ENCODE peak calls at places on chromosome 2, in ten cellular contexts. T, P, E, D, U, Z, L, S, V and B are unnamed samples.

GRCh38 chr2:42086500-42086953 is 38.7 kb downstream of the PKDCC start:
- DNase-seq in T (no peak), P (no peak), E (peak), D (peak), U (peak), Z (peak), L (peak), S (peak), V (peak), B (peak)

GRCh38 chr2:57893347-57893746 is 153.3 kb upstream of the VRK2 start:
- DNase-seq in T (no peak), P (no peak), E (no peak), D (no peak), U (no peak), Z (no peak), L (no peak), S (no peak), V (no peak), B (no peak)

GRCh38 chr2:191020742-191021381 is 6.9 kb upstream of the STAT1 start:
- DNase-seq in T (peak), P (no peak), E (no peak), D (peak), U (no peak), Z (no peak), L (peak), S (peak), V (peak), B (peak)

GRCh38 chr2:151771599-151772358 is 37.5 kb upstream of the NEB start:
- DNase-seq in T (no peak), P (no peak), E (peak), D (peak), U (no peak), Z (no peak), L (peak), S (peak), V (no peak), B (no peak)

GRCh38 chr2:207993141-207993763 is 32.1 kb downstream of the PLEKHM3 start:
- DNase-seq in T (no peak), P (no peak), E (no peak), D (peak), U (no peak), Z (no peak), L (no peak), S (peak), V (no peak), B (no peak)

GRCh38 chr2:7324706-7325105 is 407.5 kb downstream of the RNF144A start:
- DNase-seq in T (no peak), P (no peak), E (no peak), D (no peak), U (peak), Z (no peak), L (no peak), S (no peak), V (no peak), B (no peak)

GRCh38 chr2:67393237-67393636 is 3.9 kb upstream of the ETAA1 start:
- DNase-seq in T (no peak), P (no peak), E (no peak), D (peak), U (no peak), Z (no peak), L (no peak), S (no peak), V (no peak), B (no peak)

GRCh38 chr2:168002021-168002553 is 245.3 kb downstream of the STK39 start:
- DNase-seq in T (no peak), P (no peak), E (no peak), D (peak), U (no peak), Z (no peak), L (peak), S (peak), V (no peak), B (no peak)

GRCh38 chr2:53445376-53446072 is 322.1 kb upstream of the CHAC2 start:
- DNase-seq in T (no peak), P (no peak), E (no peak), D (peak), U (no peak), Z (no peak), L (no peak), S (peak), V (no peak), B (no peak)

GRCh38 chr2:144521702-144522101 is 1.8 kb upstream of the ZEB2 start:
- DNase-seq in T (no peak), P (no peak), E (no peak), D (no peak), U (no peak), Z (no peak), L (peak), S (no peak), V (no peak), B (no peak)

GRCh38 chr2:83079007-83079406 is 1380.1 kb downstream of the SUCLG1 start:
- DNase-seq in T (no peak), P (no peak), E (no peak), D (no peak), U (no peak), Z (no peak), L (no peak), S (no peak), V (no peak), B (no peak)

GRCh38 chr2:54208364-54209240 is 47.4 kb downstream of the TSPYL6 start:
- DNase-seq in T (no peak), P (no peak), E (no peak), D (peak), U (no peak), Z (no peak), L (no peak), S (peak), V (no peak), B (no peak)

GRCh38 chr2:138490673-138491494 is 10.7 kb upstream of the SPOPL start:
- DNase-seq in T (no peak), P (no peak), E (no peak), D (no peak), U (no peak), Z (no peak), L (no peak), S (no peak), V (no peak), B (no peak)

GRCh38 chr2:15795426-15795825 is 144.9 kb upstream of the MYCN start:
- DNase-seq in T (no peak), P (no peak), E (no peak), D (no peak), U (no peak), Z (no peak), L (no peak), S (no peak), V (no peak), B (no peak)

GRCh38 chr2:5491486-5491885 is 200.7 kb upstream of the SOX11 start:
- DNase-seq in T (no peak), P (no peak), E (no peak), D (no peak), U (no peak), Z (no peak), L (no peak), S (no peak), V (no peak), B (no peak)

GRCh38 chr2:228131833-228132232 is 49.7 kb downstream of the SPHKAP start:
- DNase-seq in T (no peak), P (no peak), E (no peak), D (no peak), U (no peak), Z (no peak), L (no peak), S (no peak), V (no peak), B (no peak)

GRCh38 chr2:21643180-21643579 is 519.4 kb downstream of the TDRD15 start:
- DNase-seq in T (no peak), P (no peak), E (no peak), D (peak), U (no peak), Z (no peak), L (no peak), S (no peak), V (no peak), B (no peak)

GRCh38 chr2:178195390-178196166 is 1.3 kb downstream of the OSBPL6 start:
- DNase-seq in T (no peak), P (no peak), E (no peak), D (no peak), U (no peak), Z (no peak), L (no peak), S (no peak), V (peak), B (no peak)

GRCh38 chr2:74602553-74603281 is 45.4 kb downstream of the M1AP start:
- DNase-seq in T (no peak), P (no peak), E (no peak), D (peak), U (no peak), Z (no peak), L (no peak), S (peak), V (no peak), B (no peak)

GRCh38 chr2:84959045-84959493 is 11.9 kb upstream of the KCMF1 start:
- DNase-seq in T (no peak), P (no peak), E (no peak), D (peak), U (no peak), Z (no peak), L (no peak), S (peak), V (peak), B (no peak)

GRCh38 chr2:127081826-127082633 is 24.9 kb downstream of the BIN1 start:
- DNase-seq in T (no peak), P (no peak), E (peak), D (peak), U (no peak), Z (no peak), L (peak), S (no peak), V (no peak), B (no peak)

GRCh38 chr2:205198130-205198505 is 484.2 kb upstream of the NRP2 start:
- DNase-seq in T (no peak), P (no peak), E (no peak), D (peak), U (no peak), Z (no peak), L (no peak), S (peak), V (no peak), B (no peak)

GRCh38 chr2:38692636-38693318 is 26.9 kb downstream of the GALM start:
- DNase-seq in T (no peak), P (no peak), E (no peak), D (no peak), U (no peak), Z (peak), L (no peak), S (no peak), V (no peak), B (peak)

GRCh38 chr2:38622210-38622609 is 19.5 kb upstream of the HNRNPLL start:
- DNase-seq in T (no peak), P (no peak), E (no peak), D (no peak), U (no peak), Z (no peak), L (peak), S (no peak), V (no peak), B (no peak)

GRCh38 chr2:133511679-133512078 is 56.6 kb downstream of the NCKAP5 start:
- DNase-seq in T (no peak), P (no peak), E (no peak), D (no peak), U (no peak), Z (no peak), L (no peak), S (no peak), V (no peak), B (no peak)

GRCh38 chr2:170817247-170817998 is 736 bp downstream of the GAD1 start:
- DNase-seq in T (no peak), P (no peak), E (no peak), D (peak), U (peak), Z (peak), L (no peak), S (no peak), V (no peak), B (no peak)

GRCh38 chr2:224984641-224985040 is 57.6 kb downstream of the DOCK10 start:
- DNase-seq in T (no peak), P (no peak), E (no peak), D (no peak), U (no peak), Z (no peak), L (no peak), S (no peak), V (no peak), B (no peak)

GRCh38 chr2:218886461-218886947 is 5.9 kb downstream of the WNT10A start:
- DNase-seq in T (no peak), P (no peak), E (no peak), D (no peak), U (no peak), Z (no peak), L (peak), S (no peak), V (no peak), B (no peak)

GRCh38 chr2:185507703-185508102 is 230.9 kb upstream of the FSIP2 start:
- DNase-seq in T (no peak), P (no peak), E (no peak), D (no peak), U (no peak), Z (no peak), L (no peak), S (no peak), V (no peak), B (no peak)